ENCODE peak calls at places on chromosome 10, in six cellular contexts. One of them, this sample, is unnamed.

GRCh38 chr10:127150136-127150535 is 46.3 kb downstream of the INSYN2A start:
- DNase-seq in effector memory CD8-positive, alpha-beta T cell: no peak
- DNase-seq in hippocampal formation: no peak
- DNase-seq in stimulated activated naive CD8-positive, alpha-beta T cell treated with anti-CD3 and anti-CD28 coated beads, Interleukin-15, Interleukin-2, amounts not matched to agents 100 U/mL and 50 U/mL, for 24 hours: no peak
- DNase-seq in stimulated activated CD4-positive, alpha-beta T cell treated with anti-CD3 and anti-CD28 coated beads, Interleukin-4, amount 100 ng/mL, for 1 hour: no peak
- DNase-seq in posterior vena cava: no peak
- DNase-seq in this sample: peak

GRCh38 chr10:109451879-109452278 is 471.4 kb downstream of the XPNPEP1 start:
- DNase-seq in effector memory CD8-positive, alpha-beta T cell: no peak
- DNase-seq in hippocampal formation: no peak
- DNase-seq in stimulated activated naive CD8-positive, alpha-beta T cell treated with anti-CD3 and anti-CD28 coated beads, Interleukin-15, Interleukin-2, amounts not matched to agents 100 U/mL and 50 U/mL, for 24 hours: no peak
- DNase-seq in stimulated activated CD4-positive, alpha-beta T cell treated with anti-CD3 and anti-CD28 coated beads, Interleukin-4, amount 100 ng/mL, for 1 hour: no peak
- DNase-seq in posterior vena cava: no peak
- DNase-seq in this sample: no peak

GRCh38 chr10:3776796-3777571 is 8.0 kb downstream of the KLF6 start:
- DNase-seq in effector memory CD8-positive, alpha-beta T cell: peak
- DNase-seq in hippocampal formation: no peak
- DNase-seq in stimulated activated naive CD8-positive, alpha-beta T cell treated with anti-CD3 and anti-CD28 coated beads, Interleukin-15, Interleukin-2, amounts not matched to agents 100 U/mL and 50 U/mL, for 24 hours: peak
- DNase-seq in stimulated activated CD4-positive, alpha-beta T cell treated with anti-CD3 and anti-CD28 coated beads, Interleukin-4, amount 100 ng/mL, for 1 hour: no peak
- DNase-seq in posterior vena cava: peak
- DNase-seq in this sample: no peak

GRCh38 chr10:76210241-76210640 is 778.8 kb downstream of the LRMDA start:
- DNase-seq in effector memory CD8-positive, alpha-beta T cell: no peak
- DNase-seq in hippocampal formation: no peak
- DNase-seq in stimulated activated naive CD8-positive, alpha-beta T cell treated with anti-CD3 and anti-CD28 coated beads, Interleukin-15, Interleukin-2, amounts not matched to agents 100 U/mL and 50 U/mL, for 24 hours: no peak
- DNase-seq in stimulated activated CD4-positive, alpha-beta T cell treated with anti-CD3 and anti-CD28 coated beads, Interleukin-4, amount 100 ng/mL, for 1 hour: no peak
- DNase-seq in posterior vena cava: no peak
- DNase-seq in this sample: no peak

GRCh38 chr10:70543911-70544310 is 58.6 kb downstream of the PRF1 start:
- DNase-seq in effector memory CD8-positive, alpha-beta T cell: no peak
- DNase-seq in hippocampal formation: no peak
- DNase-seq in stimulated activated naive CD8-positive, alpha-beta T cell treated with anti-CD3 and anti-CD28 coated beads, Interleukin-15, Interleukin-2, amounts not matched to agents 100 U/mL and 50 U/mL, for 24 hours: no peak
- DNase-seq in stimulated activated CD4-positive, alpha-beta T cell treated with anti-CD3 and anti-CD28 coated beads, Interleukin-4, amount 100 ng/mL, for 1 hour: no peak
- DNase-seq in posterior vena cava: no peak
- DNase-seq in this sample: no peak

GRCh38 chr10:123997486-123998196 is 95.8 kb downstream of the CHST15 start:
- DNase-seq in effector memory CD8-positive, alpha-beta T cell: no peak
- DNase-seq in hippocampal formation: no peak
- DNase-seq in stimulated activated naive CD8-positive, alpha-beta T cell treated with anti-CD3 and anti-CD28 coated beads, Interleukin-15, Interleukin-2, amounts not matched to agents 100 U/mL and 50 U/mL, for 24 hours: no peak
- DNase-seq in stimulated activated CD4-positive, alpha-beta T cell treated with anti-CD3 and anti-CD28 coated beads, Interleukin-4, amount 100 ng/mL, for 1 hour: no peak
- DNase-seq in posterior vena cava: peak
- DNase-seq in this sample: peak

GRCh38 chr10:118594392-118595063 is 920 bp downstream of the PRLHR start:
- DNase-seq in effector memory CD8-positive, alpha-beta T cell: no peak
- DNase-seq in hippocampal formation: no peak
- DNase-seq in stimulated activated naive CD8-positive, alpha-beta T cell treated with anti-CD3 and anti-CD28 coated beads, Interleukin-15, Interleukin-2, amounts not matched to agents 100 U/mL and 50 U/mL, for 24 hours: peak
- DNase-seq in stimulated activated CD4-positive, alpha-beta T cell treated with anti-CD3 and anti-CD28 coated beads, Interleukin-4, amount 100 ng/mL, for 1 hour: peak
- DNase-seq in posterior vena cava: no peak
- DNase-seq in this sample: no peak

GRCh38 chr10:61627266-61627665 is 35.5 kb upstream of the CABCOCO1 start:
- DNase-seq in effector memory CD8-positive, alpha-beta T cell: no peak
- DNase-seq in hippocampal formation: no peak
- DNase-seq in stimulated activated naive CD8-positive, alpha-beta T cell treated with anti-CD3 and anti-CD28 coated beads, Interleukin-15, Interleukin-2, amounts not matched to agents 100 U/mL and 50 U/mL, for 24 hours: no peak
- DNase-seq in stimulated activated CD4-positive, alpha-beta T cell treated with anti-CD3 and anti-CD28 coated beads, Interleukin-4, amount 100 ng/mL, for 1 hour: no peak
- DNase-seq in posterior vena cava: no peak
- DNase-seq in this sample: no peak

GRCh38 chr10:122939133-122939532 is 14.9 kb downstream of the C10orf88 start:
- DNase-seq in effector memory CD8-positive, alpha-beta T cell: no peak
- DNase-seq in hippocampal formation: no peak
- DNase-seq in stimulated activated naive CD8-positive, alpha-beta T cell treated with anti-CD3 and anti-CD28 coated beads, Interleukin-15, Interleukin-2, amounts not matched to agents 100 U/mL and 50 U/mL, for 24 hours: no peak
- DNase-seq in stimulated activated CD4-positive, alpha-beta T cell treated with anti-CD3 and anti-CD28 coated beads, Interleukin-4, amount 100 ng/mL, for 1 hour: no peak
- DNase-seq in posterior vena cava: no peak
- DNase-seq in this sample: no peak

GRCh38 chr10:126966938-126967337 is 61.7 kb downstream of the DOCK1 start:
- DNase-seq in effector memory CD8-positive, alpha-beta T cell: no peak
- DNase-seq in hippocampal formation: no peak
- DNase-seq in stimulated activated naive CD8-positive, alpha-beta T cell treated with anti-CD3 and anti-CD28 coated beads, Interleukin-15, Interleukin-2, amounts not matched to agents 100 U/mL and 50 U/mL, for 24 hours: no peak
- DNase-seq in stimulated activated CD4-positive, alpha-beta T cell treated with anti-CD3 and anti-CD28 coated beads, Interleukin-4, amount 100 ng/mL, for 1 hour: no peak
- DNase-seq in posterior vena cava: no peak
- DNase-seq in this sample: no peak

GRCh38 chr10:13660545-13660920 is 73.8 kb downstream of the PRPF18 start:
- DNase-seq in effector memory CD8-positive, alpha-beta T cell: no peak
- DNase-seq in hippocampal formation: no peak
- DNase-seq in stimulated activated naive CD8-positive, alpha-beta T cell treated with anti-CD3 and anti-CD28 coated beads, Interleukin-15, Interleukin-2, amounts not matched to agents 100 U/mL and 50 U/mL, for 24 hours: no peak
- DNase-seq in stimulated activated CD4-positive, alpha-beta T cell treated with anti-CD3 and anti-CD28 coated beads, Interleukin-4, amount 100 ng/mL, for 1 hour: no peak
- DNase-seq in posterior vena cava: no peak
- DNase-seq in this sample: no peak

GRCh38 chr10:81414038-81414437 is 461.0 kb upstream of the NRG3 start:
- DNase-seq in effector memory CD8-positive, alpha-beta T cell: no peak
- DNase-seq in hippocampal formation: no peak
- DNase-seq in stimulated activated naive CD8-positive, alpha-beta T cell treated with anti-CD3 and anti-CD28 coated beads, Interleukin-15, Interleukin-2, amounts not matched to agents 100 U/mL and 50 U/mL, for 24 hours: no peak
- DNase-seq in stimulated activated CD4-positive, alpha-beta T cell treated with anti-CD3 and anti-CD28 coated beads, Interleukin-4, amount 100 ng/mL, for 1 hour: no peak
- DNase-seq in posterior vena cava: no peak
- DNase-seq in this sample: no peak

GRCh38 chr10:68598978-68599753 is 39.0 kb downstream of the TET1 start:
- DNase-seq in effector memory CD8-positive, alpha-beta T cell: no peak
- DNase-seq in hippocampal formation: no peak
- DNase-seq in stimulated activated naive CD8-positive, alpha-beta T cell treated with anti-CD3 and anti-CD28 coated beads, Interleukin-15, Interleukin-2, amounts not matched to agents 100 U/mL and 50 U/mL, for 24 hours: no peak
- DNase-seq in stimulated activated CD4-positive, alpha-beta T cell treated with anti-CD3 and anti-CD28 coated beads, Interleukin-4, amount 100 ng/mL, for 1 hour: no peak
- DNase-seq in posterior vena cava: no peak
- DNase-seq in this sample: no peak

GRCh38 chr10:69952801-69953200 is 99.8 kb upstream of the MACROH2A2 start:
- DNase-seq in effector memory CD8-positive, alpha-beta T cell: no peak
- DNase-seq in hippocampal formation: no peak
- DNase-seq in stimulated activated naive CD8-positive, alpha-beta T cell treated with anti-CD3 and anti-CD28 coated beads, Interleukin-15, Interleukin-2, amounts not matched to agents 100 U/mL and 50 U/mL, for 24 hours: no peak
- DNase-seq in stimulated activated CD4-positive, alpha-beta T cell treated with anti-CD3 and anti-CD28 coated beads, Interleukin-4, amount 100 ng/mL, for 1 hour: no peak
- DNase-seq in posterior vena cava: no peak
- DNase-seq in this sample: peak

GRCh38 chr10:103598654-103599115 is 105.2 kb downstream of the NEURL1 start:
- DNase-seq in effector memory CD8-positive, alpha-beta T cell: no peak
- DNase-seq in hippocampal formation: peak
- DNase-seq in stimulated activated naive CD8-positive, alpha-beta T cell treated with anti-CD3 and anti-CD28 coated beads, Interleukin-15, Interleukin-2, amounts not matched to agents 100 U/mL and 50 U/mL, for 24 hours: peak
- DNase-seq in stimulated activated CD4-positive, alpha-beta T cell treated with anti-CD3 and anti-CD28 coated beads, Interleukin-4, amount 100 ng/mL, for 1 hour: no peak
- DNase-seq in posterior vena cava: no peak
- DNase-seq in this sample: no peak

GRCh38 chr10:114541081-114541833 is 116.8 kb downstream of the ABLIM1 start:
- DNase-seq in effector memory CD8-positive, alpha-beta T cell: peak
- DNase-seq in hippocampal formation: no peak
- DNase-seq in stimulated activated naive CD8-positive, alpha-beta T cell treated with anti-CD3 and anti-CD28 coated beads, Interleukin-15, Interleukin-2, amounts not matched to agents 100 U/mL and 50 U/mL, for 24 hours: peak
- DNase-seq in stimulated activated CD4-positive, alpha-beta T cell treated with anti-CD3 and anti-CD28 coated beads, Interleukin-4, amount 100 ng/mL, for 1 hour: peak
- DNase-seq in posterior vena cava: peak
- DNase-seq in this sample: no peak

GRCh38 chr10:79196470-79197461 is 128.0 kb downstream of the ZMIZ1 start:
- DNase-seq in effector memory CD8-positive, alpha-beta T cell: peak
- DNase-seq in hippocampal formation: no peak
- DNase-seq in stimulated activated naive CD8-positive, alpha-beta T cell treated with anti-CD3 and anti-CD28 coated beads, Interleukin-15, Interleukin-2, amounts not matched to agents 100 U/mL and 50 U/mL, for 24 hours: peak
- DNase-seq in stimulated activated CD4-positive, alpha-beta T cell treated with anti-CD3 and anti-CD28 coated beads, Interleukin-4, amount 100 ng/mL, for 1 hour: peak
- DNase-seq in posterior vena cava: peak
- DNase-seq in this sample: peak

GRCh38 chr10:110076559-110077318 is 69.0 kb downstream of the ADD3 start:
- DNase-seq in effector memory CD8-positive, alpha-beta T cell: peak
- DNase-seq in hippocampal formation: peak
- DNase-seq in stimulated activated naive CD8-positive, alpha-beta T cell treated with anti-CD3 and anti-CD28 coated beads, Interleukin-15, Interleukin-2, amounts not matched to agents 100 U/mL and 50 U/mL, for 24 hours: no peak
- DNase-seq in stimulated activated CD4-positive, alpha-beta T cell treated with anti-CD3 and anti-CD28 coated beads, Interleukin-4, amount 100 ng/mL, for 1 hour: no peak
- DNase-seq in posterior vena cava: no peak
- DNase-seq in this sample: no peak

GRCh38 chr10:132666733-132667612 is 119.0 kb downstream of the NKX6-2 start:
- DNase-seq in effector memory CD8-positive, alpha-beta T cell: no peak
- DNase-seq in hippocampal formation: no peak
- DNase-seq in stimulated activated naive CD8-positive, alpha-beta T cell treated with anti-CD3 and anti-CD28 coated beads, Interleukin-15, Interleukin-2, amounts not matched to agents 100 U/mL and 50 U/mL, for 24 hours: no peak
- DNase-seq in stimulated activated CD4-positive, alpha-beta T cell treated with anti-CD3 and anti-CD28 coated beads, Interleukin-4, amount 100 ng/mL, for 1 hour: no peak
- DNase-seq in posterior vena cava: no peak
- DNase-seq in this sample: no peak

GRCh38 chr10:20768849-20769248 is 128.3 kb downstream of the NEBL start:
- DNase-seq in effector memory CD8-positive, alpha-beta T cell: no peak
- DNase-seq in hippocampal formation: peak
- DNase-seq in stimulated activated naive CD8-positive, alpha-beta T cell treated with anti-CD3 and anti-CD28 coated beads, Interleukin-15, Interleukin-2, amounts not matched to agents 100 U/mL and 50 U/mL, for 24 hours: no peak
- DNase-seq in stimulated activated CD4-positive, alpha-beta T cell treated with anti-CD3 and anti-CD28 coated beads, Interleukin-4, amount 100 ng/mL, for 1 hour: no peak
- DNase-seq in posterior vena cava: no peak
- DNase-seq in this sample: no peak

GRCh38 chr10:27745719-27746363 is at the start of gene MKX:
- DNase-seq in effector memory CD8-positive, alpha-beta T cell: no peak
- DNase-seq in hippocampal formation: no peak
- DNase-seq in stimulated activated naive CD8-positive, alpha-beta T cell treated with anti-CD3 and anti-CD28 coated beads, Interleukin-15, Interleukin-2, amounts not matched to agents 100 U/mL and 50 U/mL, for 24 hours: peak
- DNase-seq in stimulated activated CD4-positive, alpha-beta T cell treated with anti-CD3 and anti-CD28 coated beads, Interleukin-4, amount 100 ng/mL, for 1 hour: peak
- DNase-seq in posterior vena cava: peak
- DNase-seq in this sample: no peak

GRCh38 chr10:86953747-86954680 is 3.4 kb downstream of the MMRN2 start:
- DNase-seq in effector memory CD8-positive, alpha-beta T cell: no peak
- DNase-seq in hippocampal formation: no peak
- DNase-seq in stimulated activated naive CD8-positive, alpha-beta T cell treated with anti-CD3 and anti-CD28 coated beads, Interleukin-15, Interleukin-2, amounts not matched to agents 100 U/mL and 50 U/mL, for 24 hours: no peak
- DNase-seq in stimulated activated CD4-positive, alpha-beta T cell treated with anti-CD3 and anti-CD28 coated beads, Interleukin-4, amount 100 ng/mL, for 1 hour: no peak
- DNase-seq in posterior vena cava: peak
- DNase-seq in this sample: no peak

GRCh38 chr10:96310359-96310669 is 6.1 kb downstream of the DNTT start:
- DNase-seq in effector memory CD8-positive, alpha-beta T cell: no peak
- DNase-seq in hippocampal formation: no peak
- DNase-seq in stimulated activated naive CD8-positive, alpha-beta T cell treated with anti-CD3 and anti-CD28 coated beads, Interleukin-15, Interleukin-2, amounts not matched to agents 100 U/mL and 50 U/mL, for 24 hours: no peak
- DNase-seq in stimulated activated CD4-positive, alpha-beta T cell treated with anti-CD3 and anti-CD28 coated beads, Interleukin-4, amount 100 ng/mL, for 1 hour: no peak
- DNase-seq in posterior vena cava: no peak
- DNase-seq in this sample: no peak

GRCh38 chr10:130889240-130889639 is 422.3 kb downstream of the TCERG1L start:
- DNase-seq in effector memory CD8-positive, alpha-beta T cell: no peak
- DNase-seq in hippocampal formation: no peak
- DNase-seq in stimulated activated naive CD8-positive, alpha-beta T cell treated with anti-CD3 and anti-CD28 coated beads, Interleukin-15, Interleukin-2, amounts not matched to agents 100 U/mL and 50 U/mL, for 24 hours: no peak
- DNase-seq in stimulated activated CD4-positive, alpha-beta T cell treated with anti-CD3 and anti-CD28 coated beads, Interleukin-4, amount 100 ng/mL, for 1 hour: no peak
- DNase-seq in posterior vena cava: no peak
- DNase-seq in this sample: no peak

GRCh38 chr10:71080381-71081228 is 131.8 kb upstream of the UNC5B start:
- DNase-seq in effector memory CD8-positive, alpha-beta T cell: no peak
- DNase-seq in hippocampal formation: no peak
- DNase-seq in stimulated activated naive CD8-positive, alpha-beta T cell treated with anti-CD3 and anti-CD28 coated beads, Interleukin-15, Interleukin-2, amounts not matched to agents 100 U/mL and 50 U/mL, for 24 hours: no peak
- DNase-seq in stimulated activated CD4-positive, alpha-beta T cell treated with anti-CD3 and anti-CD28 coated beads, Interleukin-4, amount 100 ng/mL, for 1 hour: no peak
- DNase-seq in posterior vena cava: peak
- DNase-seq in this sample: peak

GRCh38 chr10:131852823-131853609 is 47.8 kb upstream of the PPP2R2D start:
- DNase-seq in effector memory CD8-positive, alpha-beta T cell: no peak
- DNase-seq in hippocampal formation: no peak
- DNase-seq in stimulated activated naive CD8-positive, alpha-beta T cell treated with anti-CD3 and anti-CD28 coated beads, Interleukin-15, Interleukin-2, amounts not matched to agents 100 U/mL and 50 U/mL, for 24 hours: no peak
- DNase-seq in stimulated activated CD4-positive, alpha-beta T cell treated with anti-CD3 and anti-CD28 coated beads, Interleukin-4, amount 100 ng/mL, for 1 hour: no peak
- DNase-seq in posterior vena cava: no peak
- DNase-seq in this sample: peak

GRCh38 chr10:126670056-126670743 is at the start of gene C10orf90:
- DNase-seq in effector memory CD8-positive, alpha-beta T cell: no peak
- DNase-seq in hippocampal formation: peak
- DNase-seq in stimulated activated naive CD8-positive, alpha-beta T cell treated with anti-CD3 and anti-CD28 coated beads, Interleukin-15, Interleukin-2, amounts not matched to agents 100 U/mL and 50 U/mL, for 24 hours: no peak
- DNase-seq in stimulated activated CD4-positive, alpha-beta T cell treated with anti-CD3 and anti-CD28 coated beads, Interleukin-4, amount 100 ng/mL, for 1 hour: no peak
- DNase-seq in posterior vena cava: no peak
- DNase-seq in this sample: no peak

GRCh38 chr10:98285416-98285815 is 17.4 kb upstream of the LOXL4 start:
- DNase-seq in effector memory CD8-positive, alpha-beta T cell: no peak
- DNase-seq in hippocampal formation: no peak
- DNase-seq in stimulated activated naive CD8-positive, alpha-beta T cell treated with anti-CD3 and anti-CD28 coated beads, Interleukin-15, Interleukin-2, amounts not matched to agents 100 U/mL and 50 U/mL, for 24 hours: no peak
- DNase-seq in stimulated activated CD4-positive, alpha-beta T cell treated with anti-CD3 and anti-CD28 coated beads, Interleukin-4, amount 100 ng/mL, for 1 hour: no peak
- DNase-seq in posterior vena cava: no peak
- DNase-seq in this sample: no peak

GRCh38 chr10:62075912-62076311 is 174.4 kb downstream of the ARID5B start:
- DNase-seq in effector memory CD8-positive, alpha-beta T cell: no peak
- DNase-seq in hippocampal formation: no peak
- DNase-seq in stimulated activated naive CD8-positive, alpha-beta T cell treated with anti-CD3 and anti-CD28 coated beads, Interleukin-15, Interleukin-2, amounts not matched to agents 100 U/mL and 50 U/mL, for 24 hours: no peak
- DNase-seq in stimulated activated CD4-positive, alpha-beta T cell treated with anti-CD3 and anti-CD28 coated beads, Interleukin-4, amount 100 ng/mL, for 1 hour: no peak
- DNase-seq in posterior vena cava: no peak
- DNase-seq in this sample: no peak

GRCh38 chr10:132141526-132142395 is 45.0 kb upstream of the DPYSL4 start:
- DNase-seq in effector memory CD8-positive, alpha-beta T cell: no peak
- DNase-seq in hippocampal formation: no peak
- DNase-seq in stimulated activated naive CD8-positive, alpha-beta T cell treated with anti-CD3 and anti-CD28 coated beads, Interleukin-15, Interleukin-2, amounts not matched to agents 100 U/mL and 50 U/mL, for 24 hours: no peak
- DNase-seq in stimulated activated CD4-positive, alpha-beta T cell treated with anti-CD3 and anti-CD28 coated beads, Interleukin-4, amount 100 ng/mL, for 1 hour: no peak
- DNase-seq in posterior vena cava: peak
- DNase-seq in this sample: peak

GRCh38 chr10:13270877-13271551 is 28.9 kb downstream of the PHYH start:
- DNase-seq in effector memory CD8-positive, alpha-beta T cell: no peak
- DNase-seq in hippocampal formation: no peak
- DNase-seq in stimulated activated naive CD8-positive, alpha-beta T cell treated with anti-CD3 and anti-CD28 coated beads, Interleukin-15, Interleukin-2, amounts not matched to agents 100 U/mL and 50 U/mL, for 24 hours: no peak
- DNase-seq in stimulated activated CD4-positive, alpha-beta T cell treated with anti-CD3 and anti-CD28 coated beads, Interleukin-4, amount 100 ng/mL, for 1 hour: no peak
- DNase-seq in posterior vena cava: no peak
- DNase-seq in this sample: no peak

This sample was measured in cardiac septum.